ENCODE peak calls at places on chromosomes 7 and 10, in ten cellular contexts. I is dermis blood vessel endothelial cell; T is stimulated activated CD4-positive, alpha-beta T cell treated with anti-CD3 and anti-CD28 coated beads, Interleukin-12 subunit alpha, Interleukin-12 subunit beta, amount 100 ng/mL, for 24 hours; V is activated T-cell treated with anti-CD3 and anti-CD28 coated beads, Interleukin-2, amount 50 U/mL, for 72 hours; L is NCI-H2171 treated with DMSO at 0.1 percent for 48 hours; E is foreskin fibroblast; C is activated naive CD8-positive, alpha-beta T cell treated with anti-CD3 and anti-CD28 coated beads, Interleukin-2, amount 50 U/mL, for 24 hours; J is skeletal muscle cell; G is NCI-H1105; O is fibroblast of the aortic adventitia. Q is an unnamed sample.
A peak's percentile ranks its signal among the peaks of the same experiment; 100 is the strongest.

GRCh38 chr10:95290801-95291633 is at the start of gene PDLIM1:
- DNase-seq in I (peak; percentile 77), T (no peak), V (peak; percentile 54), L (peak; percentile 48), E (peak; percentile 38), C (peak; percentile 45), J (no peak), G (peak; percentile 18), O (peak; percentile 29), Q (peak; percentile 59)

GRCh38 chr10:34916368-34916767 is 101.3 kb upstream of the PARD3 start:
- DNase-seq in I (no peak), T (no peak), V (peak; percentile 16), L (peak; percentile 74), E (peak; percentile 76), C (no peak), J (peak; percentile 82), G (no peak), O (peak; percentile 78), Q (no peak)

GRCh38 chr10:96676272-96677112 is 43.8 kb downstream of the PIK3AP1 start:
- DNase-seq in I (no peak), T (no peak), V (no peak), L (no peak), E (no peak), C (no peak), J (no peak), G (no peak), O (no peak), Q (no peak)

GRCh38 chr10:112716924-112717348 is 233.1 kb upstream of the TCF7L2 start:
- DNase-seq in I (peak; percentile 70), T (no peak), V (no peak), L (no peak), E (peak; percentile 78), C (no peak), J (no peak), G (no peak), O (peak; percentile 76), Q (no peak)

GRCh38 chr7:148385009-148385682 is 205.4 kb upstream of the C7orf33 start:
- DNase-seq in I (no peak), T (no peak), V (no peak), L (no peak), E (no peak), C (no peak), J (no peak), G (no peak), O (no peak), Q (no peak)

GRCh38 chr7:142503036-142503435 is 245.2 kb upstream of the PRSS58 start:
- DNase-seq in I (no peak), T (no peak), V (no peak), L (peak; percentile 62), E (no peak), C (no peak), J (no peak), G (no peak), O (no peak), Q (no peak)

GRCh38 chr7:132764762-132765161 is 188.5 kb upstream of the PLXNA4 start:
- DNase-seq in I (no peak), T (no peak), V (no peak), L (no peak), E (no peak), C (no peak), J (no peak), G (no peak), O (no peak), Q (no peak)

GRCh38 chr10:44293306-44293778 is 91.6 kb downstream of the CXCL12 start:
- DNase-seq in I (no peak), T (no peak), V (no peak), L (no peak), E (no peak), C (no peak), J (no peak), G (no peak), O (no peak), Q (no peak)

GRCh38 chr7:77532247-77532646 is 4.8 kb upstream of the PTPN12 start:
- DNase-seq in I (no peak), T (no peak), V (no peak), L (no peak), E (no peak), C (no peak), J (no peak), G (no peak), O (no peak), Q (no peak)

GRCh38 chr10:113735913-113736312 is 15.6 kb upstream of the PLEKHS1 start:
- DNase-seq in I (no peak), T (no peak), V (no peak), L (no peak), E (no peak), C (no peak), J (no peak), G (peak; percentile 27), O (no peak), Q (no peak)

GRCh38 chr10:11655839-11656238 is 44.4 kb upstream of the USP6NL start:
- DNase-seq in I (no peak), T (no peak), V (no peak), L (no peak), E (no peak), C (no peak), J (no peak), G (no peak), O (no peak), Q (no peak)

GRCh38 chr10:116385994-116386809 is 41.4 kb upstream of the PNLIPRP3 start:
- DNase-seq in I (peak; percentile 57), T (no peak), V (no peak), L (peak; percentile 30), E (no peak), C (no peak), J (no peak), G (peak; percentile 17), O (peak; percentile 58), Q (no peak)

GRCh38 chr7:74063223-74063641 is 20.4 kb upstream of the LIMK1 start:
- DNase-seq in I (no peak), T (no peak), V (no peak), L (no peak), E (no peak), C (no peak), J (no peak), G (no peak), O (no peak), Q (no peak)

GRCh38 chr10:29618341-29619171 is 16.2 kb downstream of the SVIL start:
- DNase-seq in I (no peak), T (no peak), V (no peak), L (no peak), E (peak; percentile 56), C (no peak), J (no peak), G (no peak), O (peak; percentile 45), Q (no peak)